ENCODE peak calls at places on chromosome 7, in four cellular contexts. C is adrenal gland, L is uterus, N is breast epithelium. K is an unnamed sample. For H3K4me1, the result is how much of the 10 kb centered on the place peaks cover.

GRCh38 chr7:77543910-77544309 is 6.8 kb downstream of the PTPN12 start:
- DNase-seq in C (no peak), L (no peak), N (no peak), K (no peak)

GRCh38 chr7:32163141-32163806 is 93.1 kb upstream of the PDE1C start:
- DNase-seq in C (peak), L (peak), N (peak), K (no peak)

GRCh38 chr7:16939161-16939560 is 57.4 kb upstream of the AGR3 start:
- DNase-seq in C (no peak), L (no peak), N (no peak), K (no peak)

GRCh38 chr7:2821161-2821841 is 22.8 kb downstream of the GNA12 start:
- DNase-seq in C (peak), L (no peak), N (no peak), K (no peak)

GRCh38 chr7:1954366-1955004 is 278.3 kb downstream of the MAD1L1 start:
- DNase-seq in C (no peak), L (no peak), N (no peak), K (no peak)

GRCh38 chr7:159024280-159024951 is 120.3 kb downstream of the VIPR2 start:
- DNase-seq in C (no peak), L (peak), N (no peak), K (no peak)

GRCh38 chr7:13197501-13197900 is 510.1 kb downstream of the ARL4A start:
- DNase-seq in C (no peak), L (no peak), N (no peak), K (no peak)

GRCh38 chr7:32891046-32891799 is at the start of gene KBTBD2:
- DNase-seq in C (peak), L (peak), N (peak), K (peak)

GRCh38 chr7:45215611-45216062 is 58.0 kb downstream of the RAMP3 start:
- DNase-seq in C (no peak), L (no peak), N (no peak), K (no peak)

GRCh38 chr7:1940863-1941262 is 270.8 kb downstream of the ELFN1 start:
- DNase-seq in C (no peak), L (no peak), N (no peak), K (no peak)

GRCh38 chr7:68724965-68725364 is 873.3 kb upstream of the AUTS2 start:
- DNase-seq in C (no peak), L (no peak), N (no peak), K (no peak)

GRCh38 chr7:133980794-133981193 is 146.3 kb upstream of the LRGUK start:
- DNase-seq in C (no peak), L (no peak), N (no peak), K (no peak)

GRCh38 chr7:99752354-99752753 is 17.4 kb upstream of the CYP3A7 start:
- DNase-seq in C (peak), L (no peak), N (no peak), K (no peak)
- TF ChIP-seq POLR2A in C (peak), L (no peak), N (no peak), K (peak)

DNA sequence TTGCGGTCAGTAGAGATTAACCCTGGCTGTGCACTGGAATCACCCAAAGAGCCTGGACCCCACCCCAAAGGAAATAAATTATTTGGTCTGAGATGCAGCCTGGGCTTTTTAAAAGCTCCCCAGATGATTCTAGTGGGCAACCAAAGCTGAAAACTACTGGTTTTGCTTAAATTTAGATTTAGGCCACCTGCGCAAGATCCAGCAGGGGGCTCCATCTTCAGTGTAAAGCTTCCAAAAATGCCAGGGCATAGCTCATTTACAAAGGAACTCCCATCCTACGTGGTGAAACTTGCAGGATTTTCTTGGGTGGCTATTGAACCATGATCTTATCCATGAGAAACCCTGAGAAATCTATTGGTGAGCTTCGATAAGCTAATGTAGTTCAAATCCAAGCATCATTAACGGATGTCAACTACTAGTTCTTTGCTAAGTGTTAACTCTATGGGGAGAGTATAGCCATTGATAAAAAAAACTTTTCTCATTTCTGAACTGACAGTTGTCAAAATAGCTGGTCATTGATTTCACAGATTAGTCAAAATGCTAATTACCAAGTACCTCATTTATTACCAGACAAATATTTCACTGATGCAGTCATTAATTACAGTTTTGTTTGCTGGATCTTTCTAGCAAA is 315.3 kb downstream of the LHFPL3 start:
- DNase-seq in C (no peak), L (no peak), N (no peak), K (no peak)
- H3K27ac ChIP-seq in C (no peak), L (no peak), N (no peak), K (no peak)

GRCh38 chr7:25031007-25031406 is 51.0 kb upstream of the OSBPL3 start:
- DNase-seq in C (no peak), L (no peak), N (no peak), K (peak)

GRCh38 chr7:25026156-25026555 is 46.2 kb upstream of the OSBPL3 start:
- DNase-seq in C (no peak), L (no peak), N (no peak), K (no peak)

GRCh38 chr7:25029075-25029474 is 49.1 kb upstream of the OSBPL3 start:
- DNase-seq in C (no peak), L (no peak), N (no peak), K (no peak)

GRCh38 chr7:25031432-25031831 is 51.5 kb upstream of the OSBPL3 start:
- DNase-seq in C (no peak), L (no peak), N (no peak), K (no peak)

GRCh38 chr7:25028370-25028971 is 48.5 kb upstream of the OSBPL3 start:
- DNase-seq in C (no peak), L (no peak), N (no peak), K (no peak)
- H3K4me1 ChIP-seq in C (under half), L (under half), N (under half), K (under half)

GRCh38 chr7:27175626-27176342 is 1.7 kb upstream of the HOXA10 start:
- DNase-seq in C (no peak), L (peak), N (no peak), K (no peak)

GRCh38 chr7:27172823-27173411 is 1.2 kb downstream of the HOXA10 start:
- DNase-seq in C (peak), L (peak), N (no peak), K (no peak)

GRCh38 chr7:27173412-27174076 is 576 bp downstream of the HOXA10 start:
- DNase-seq in C (peak), L (peak), N (no peak), K (no peak)

GRCh38 chr7:27175005-27175625 is 995 bp upstream of the HOXA10 start:
- DNase-seq in C (peak), L (peak), N (no peak), K (no peak)

GRCh38 chr7:27174077-27175004 is at the start of gene HOXA10:
- DNase-seq in C (peak), L (peak), N (no peak), K (no peak)
- TF ChIP-seq POLR2A in C (no peak), L (peak), N (no peak), K (no peak)

DNA sequence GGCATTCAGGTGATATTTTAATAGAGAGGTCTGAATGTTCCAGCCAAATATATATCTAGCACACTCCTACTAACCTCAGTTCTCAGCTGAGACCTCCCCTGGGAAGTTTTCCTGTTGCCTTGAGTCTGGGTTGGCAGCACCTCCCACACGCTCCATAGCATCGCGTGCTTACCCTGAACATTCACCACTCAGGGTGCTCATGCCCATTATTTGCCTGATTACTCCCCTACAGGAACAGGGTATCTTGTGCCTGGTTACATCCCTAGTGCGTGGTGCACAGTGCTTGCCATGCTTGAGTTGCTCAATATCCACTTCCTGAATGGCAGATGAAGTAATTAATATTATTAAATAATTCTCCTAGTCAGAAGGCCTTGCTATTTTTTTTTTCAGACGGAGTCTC is 269.9 kb upstream of the IMMP2L start:
- DNase-seq in C (no peak), L (no peak), N (no peak), K (no peak)
- H3K27ac ChIP-seq in C (no peak), L (no peak), N (no peak), K (no peak)

DNA sequence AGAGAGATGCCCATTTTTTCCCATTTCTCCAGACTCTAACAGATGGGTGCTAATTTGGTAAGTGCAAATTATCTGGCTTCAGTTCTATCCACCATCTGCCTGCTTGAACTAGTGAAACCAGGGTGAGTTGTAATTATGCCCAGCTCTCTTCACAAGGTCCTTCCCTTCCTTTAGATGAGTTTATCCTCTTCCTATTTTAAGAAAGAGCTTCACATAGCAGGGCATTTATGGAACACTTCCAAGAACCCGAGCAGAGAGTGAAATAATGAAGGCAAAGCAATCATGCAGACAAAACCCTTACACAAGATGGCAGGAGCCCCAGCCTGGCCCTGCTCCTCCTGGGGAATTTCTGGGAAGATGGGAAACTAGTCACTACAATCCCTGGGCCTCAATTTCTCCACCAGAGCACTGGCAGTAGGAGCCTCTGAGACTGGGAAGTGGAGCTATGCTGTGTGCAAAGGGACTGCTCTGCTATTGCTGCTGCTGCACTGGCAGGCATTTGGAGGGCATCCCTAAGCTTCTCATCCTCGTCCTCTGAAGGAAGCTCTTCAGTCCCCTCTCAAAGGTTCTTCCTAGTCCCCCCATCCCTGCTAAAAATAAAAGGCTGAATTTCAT is 33.7 kb upstream of the PLXNA4 start:
- DNase-seq in C (no peak), L (no peak), N (no peak), K (no peak)
- H3K4me1 ChIP-seq in C (under half), L (under half), N (under half), K (under half)

GRCh38 chr7:5428470-5429252 is 5.0 kb upstream of the TNRC18 start:
- DNase-seq in C (peak), L (peak), N (peak), K (no peak)
- TF ChIP-seq POLR2A in C (peak), L (peak), N (no peak), K (no peak)

GRCh38 chr7:151744656-151745055 is 132.3 kb downstream of the PRKAG2 start:
- DNase-seq in C (no peak), L (no peak), N (no peak), K (no peak)

GRCh38 chr7:151745090-151745638 is 131.8 kb downstream of the PRKAG2 start:
- DNase-seq in C (peak), L (no peak), N (no peak), K (no peak)

GRCh38 chr7:151742713-151743480 is 134.0 kb downstream of the PRKAG2 start:
- DNase-seq in C (no peak), L (no peak), N (no peak), K (no peak)

GRCh38 chr7:151743481-151743983 is 133.4 kb downstream of the PRKAG2 start:
- DNase-seq in C (no peak), L (no peak), N (no peak), K (no peak)

DNA sequence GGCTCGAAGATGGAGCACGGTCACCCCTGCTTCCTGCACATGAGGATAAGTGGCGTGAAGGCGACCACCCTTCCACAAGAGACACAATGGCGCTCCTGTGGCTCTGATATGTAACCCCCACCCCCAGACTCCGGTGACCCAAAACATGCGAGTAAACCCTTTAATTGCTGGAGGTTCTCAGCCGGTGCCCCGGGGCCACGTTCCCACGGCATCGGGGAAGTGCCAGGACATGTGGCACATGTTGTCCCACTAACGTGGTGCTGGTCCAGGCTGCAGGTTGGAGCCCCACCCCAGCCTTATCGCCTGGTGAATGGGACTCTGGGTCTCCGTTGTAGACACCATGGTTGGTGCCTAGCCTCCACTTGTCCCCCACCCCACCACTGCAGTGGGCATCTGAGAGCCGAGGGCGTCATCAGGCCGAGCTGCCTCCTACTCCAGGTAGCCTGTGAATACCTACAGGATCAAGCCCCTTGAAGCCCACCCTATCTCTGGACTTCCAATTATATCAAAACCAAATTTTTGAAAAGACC is 132.8 kb downstream of the PRKAG2 start:
- DNase-seq in C (no peak), L (no peak), N (no peak), K (no peak)
- H3K27ac ChIP-seq in C (no peak), L (no peak), N (no peak), K (no peak)

DNA sequence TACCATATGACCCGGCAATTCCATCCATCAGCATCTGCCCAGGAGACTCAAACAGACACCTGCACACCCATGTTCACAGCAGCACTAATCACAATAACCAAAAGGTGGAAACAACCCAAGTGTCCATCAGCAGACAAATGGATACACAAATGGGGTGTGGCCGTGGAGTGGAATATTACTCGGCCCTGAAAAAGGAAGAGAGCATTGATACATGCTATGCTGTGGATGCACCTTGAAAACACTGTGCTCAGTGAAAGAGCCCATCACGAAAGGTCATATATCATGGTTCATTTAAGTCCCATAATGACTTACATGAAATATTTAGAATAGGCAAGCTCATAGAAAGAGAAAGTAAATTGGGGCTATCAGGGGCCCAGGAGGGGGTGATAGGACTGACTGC is 57.5 kb upstream of the DNAAF5 start:
- DNase-seq in C (no peak), L (no peak), N (no peak), K (no peak)
- H3K4me1 ChIP-seq in C (under half), L (under half), N (under half), K (under half)